ENCODE peak calls at places on chromosomes 11 and 22, in nine cellular contexts. One of them, this sample, is unnamed.

GRCh38 chr22:31818481-31819392 is 64.9 kb downstream of the DEPDC5 start:
- DNase-seq in fibroblast of mammary gland: peak; percentile 62
- DNase-seq in CD8-positive, alpha-beta memory T cell: no peak
- DNase-seq in left ventricle myocardium inferior: no peak
- DNase-seq in nephron progenitor cell: no peak
- DNase-seq in COR-L47: no peak
- DNase-seq in activated CD8-positive, alpha-beta memory T cell treated with anti-CD3 and anti-CD28 coated beads for 4 hours: no peak
- DNase-seq in body of pancreas: no peak
- DNase-seq in CD4-positive, CD25-positive, alpha-beta regulatory T cell: no peak
- DNase-seq in this sample: no peak

GRCh38 chr22:19522190-19522880 is 1.9 kb downstream of the CLDN5 start:
- DNase-seq in body of pancreas: no peak
- DNase-seq in COR-L47: peak; percentile 98
- DNase-seq in CD4-positive, CD25-positive, alpha-beta regulatory T cell: no peak
- DNase-seq in nephron progenitor cell: no peak
- DNase-seq in activated CD8-positive, alpha-beta memory T cell treated with anti-CD3 and anti-CD28 coated beads for 4 hours: no peak
- DNase-seq in CD8-positive, alpha-beta memory T cell: no peak
- DNase-seq in left ventricle myocardium inferior: peak; percentile 56
- DNase-seq in fibroblast of mammary gland: no peak
- DNase-seq in this sample: no peak

GRCh38 chr22:20205964-20206708 is 55.3 kb upstream of the CCDC188 start:
- DNase-seq in COR-L47: no peak
- DNase-seq in body of pancreas: peak; percentile 71
- DNase-seq in CD8-positive, alpha-beta memory T cell: peak; percentile 33
- DNase-seq in fibroblast of mammary gland: peak; percentile 64
- DNase-seq in left ventricle myocardium inferior: peak; percentile 67
- DNase-seq in activated CD8-positive, alpha-beta memory T cell treated with anti-CD3 and anti-CD28 coated beads for 4 hours: peak; percentile 44
- DNase-seq in CD4-positive, CD25-positive, alpha-beta regulatory T cell: peak; percentile 90
- DNase-seq in nephron progenitor cell: no peak
- DNase-seq in this sample: peak; percentile 84

GRCh38 chr22:36395922-36396321 is 8.2 kb upstream of the MYH9 start:
- DNase-seq in body of pancreas: no peak
- DNase-seq in CD8-positive, alpha-beta memory T cell: no peak
- DNase-seq in left ventricle myocardium inferior: no peak
- DNase-seq in CD4-positive, CD25-positive, alpha-beta regulatory T cell: no peak
- DNase-seq in fibroblast of mammary gland: no peak
- DNase-seq in activated CD8-positive, alpha-beta memory T cell treated with anti-CD3 and anti-CD28 coated beads for 4 hours: no peak
- DNase-seq in COR-L47: no peak
- DNase-seq in nephron progenitor cell: no peak
- DNase-seq in this sample: no peak

GRCh38 chr22:19483481-19484244 is 3.9 kb downstream of the CDC45 start:
- DNase-seq in fibroblast of mammary gland: peak; percentile 62
- DNase-seq in activated CD8-positive, alpha-beta memory T cell treated with anti-CD3 and anti-CD28 coated beads for 4 hours: no peak
- DNase-seq in CD8-positive, alpha-beta memory T cell: no peak
- DNase-seq in COR-L47: no peak
- DNase-seq in body of pancreas: no peak
- DNase-seq in CD4-positive, CD25-positive, alpha-beta regulatory T cell: no peak
- DNase-seq in left ventricle myocardium inferior: no peak
- DNase-seq in nephron progenitor cell: no peak
- DNase-seq in this sample: no peak

GRCh38 chr22:48083502-48083901 is 1321.1 kb downstream of the TBC1D22A start:
- DNase-seq in nephron progenitor cell: no peak
- DNase-seq in activated CD8-positive, alpha-beta memory T cell treated with anti-CD3 and anti-CD28 coated beads for 4 hours: no peak
- DNase-seq in left ventricle myocardium inferior: no peak
- DNase-seq in fibroblast of mammary gland: no peak
- DNase-seq in CD8-positive, alpha-beta memory T cell: no peak
- DNase-seq in COR-L47: no peak
- DNase-seq in CD4-positive, CD25-positive, alpha-beta regulatory T cell: no peak
- DNase-seq in body of pancreas: no peak
- DNase-seq in this sample: no peak

GRCh38 chr11:83862691-83863090 is 576.5 kb upstream of the CCDC90B start:
- DNase-seq in body of pancreas: no peak
- DNase-seq in activated CD8-positive, alpha-beta memory T cell treated with anti-CD3 and anti-CD28 coated beads for 4 hours: no peak
- DNase-seq in left ventricle myocardium inferior: no peak
- DNase-seq in nephron progenitor cell: no peak
- DNase-seq in COR-L47: no peak
- DNase-seq in fibroblast of mammary gland: no peak
- DNase-seq in CD8-positive, alpha-beta memory T cell: no peak
- DNase-seq in CD4-positive, CD25-positive, alpha-beta regulatory T cell: no peak
- DNase-seq in this sample: no peak

GRCh38 chr11:125778728-125779127 is at the start of gene PATE2:
- DNase-seq in fibroblast of mammary gland: no peak
- DNase-seq in CD8-positive, alpha-beta memory T cell: no peak
- DNase-seq in left ventricle myocardium inferior: no peak
- DNase-seq in COR-L47: no peak
- DNase-seq in activated CD8-positive, alpha-beta memory T cell treated with anti-CD3 and anti-CD28 coated beads for 4 hours: no peak
- DNase-seq in body of pancreas: no peak
- DNase-seq in nephron progenitor cell: no peak
- DNase-seq in CD4-positive, CD25-positive, alpha-beta regulatory T cell: no peak
- DNase-seq in this sample: no peak

GRCh38 chr11:18209058-18209457 is 27.5 kb downstream of the SAA4 start:
- DNase-seq in CD8-positive, alpha-beta memory T cell: no peak
- DNase-seq in COR-L47: no peak
- DNase-seq in nephron progenitor cell: no peak
- DNase-seq in body of pancreas: no peak
- DNase-seq in activated CD8-positive, alpha-beta memory T cell treated with anti-CD3 and anti-CD28 coated beads for 4 hours: no peak
- DNase-seq in left ventricle myocardium inferior: no peak
- DNase-seq in CD4-positive, CD25-positive, alpha-beta regulatory T cell: no peak
- DNase-seq in fibroblast of mammary gland: no peak
- DNase-seq in this sample: no peak

GRCh38 chr11:3165152-3165705 is at the start of gene OSBPL5:
- DNase-seq in CD8-positive, alpha-beta memory T cell: peak; percentile 42
- DNase-seq in COR-L47: peak; percentile 37
- DNase-seq in left ventricle myocardium inferior: peak; percentile 87
- DNase-seq in nephron progenitor cell: peak; percentile 82
- DNase-seq in fibroblast of mammary gland: peak; percentile 53
- DNase-seq in activated CD8-positive, alpha-beta memory T cell treated with anti-CD3 and anti-CD28 coated beads for 4 hours: no peak
- DNase-seq in CD4-positive, CD25-positive, alpha-beta regulatory T cell: peak; percentile 37
- DNase-seq in body of pancreas: peak; percentile 85
- DNase-seq in this sample: peak; percentile 57

GRCh38 chr11:112221263-112221835 is 4.9 kb upstream of the PTS start:
- DNase-seq in activated CD8-positive, alpha-beta memory T cell treated with anti-CD3 and anti-CD28 coated beads for 4 hours: no peak
- DNase-seq in fibroblast of mammary gland: no peak
- DNase-seq in body of pancreas: no peak
- DNase-seq in left ventricle myocardium inferior: no peak
- DNase-seq in COR-L47: no peak
- DNase-seq in CD8-positive, alpha-beta memory T cell: no peak
- DNase-seq in CD4-positive, CD25-positive, alpha-beta regulatory T cell: no peak
- DNase-seq in nephron progenitor cell: no peak
- DNase-seq in this sample: no peak

GRCh38 chr11:95499516-95500135 is 268.6 kb upstream of the SESN3 start:
- DNase-seq in COR-L47: no peak
- DNase-seq in activated CD8-positive, alpha-beta memory T cell treated with anti-CD3 and anti-CD28 coated beads for 4 hours: no peak
- DNase-seq in left ventricle myocardium inferior: no peak
- DNase-seq in nephron progenitor cell: no peak
- DNase-seq in CD8-positive, alpha-beta memory T cell: no peak
- DNase-seq in CD4-positive, CD25-positive, alpha-beta regulatory T cell: no peak
- DNase-seq in body of pancreas: no peak
- DNase-seq in fibroblast of mammary gland: peak; percentile 86
- DNase-seq in this sample: no peak

This sample was measured in KBM-7.